ENCODE peak calls at places on chromosomes 2 and 18, in eight cellular contexts. One of them, this sample, is unnamed.

GRCh38 chr2:106181064-106181463 is 13.0 kb downstream of the UXS1 start:
- DNase-seq in GOT3: no peak
- DNase-seq in GM12891: no peak
- DNase-seq in NCI-H1105: no peak
- DNase-seq in AG10803: no peak
- DNase-seq in GM03348: no peak
- DNase-seq in T-helper 17 cell: no peak
- DNase-seq in HFFc6: no peak
- DNase-seq in this sample: no peak

GRCh38 chr2:219282375-219282774 is 3.2 kb downstream of the DNAJB2 start:
- DNase-seq in GOT3: no peak
- DNase-seq in GM12891: no peak
- DNase-seq in NCI-H1105: no peak
- DNase-seq in AG10803: no peak
- DNase-seq in GM03348: no peak
- DNase-seq in T-helper 17 cell: no peak
- DNase-seq in HFFc6: no peak
- DNase-seq in this sample: no peak

GRCh38 chr2:207394812-207395534 is 134.8 kb upstream of the CREB1 start:
- DNase-seq in GOT3: peak; percentile 28
- DNase-seq in GM12891: no peak
- DNase-seq in NCI-H1105: no peak
- DNase-seq in AG10803: peak; percentile 98
- DNase-seq in GM03348: peak; percentile 69
- DNase-seq in T-helper 17 cell: no peak
- DNase-seq in HFFc6: peak; percentile 98
- DNase-seq in this sample: peak; percentile 67

GRCh38 chr2:164954954-164955701 is at the start of gene SLC38A11:
- DNase-seq in GOT3: no peak
- DNase-seq in GM12891: no peak
- DNase-seq in NCI-H1105: no peak
- DNase-seq in AG10803: peak; percentile 5
- DNase-seq in GM03348: peak; percentile 51
- DNase-seq in T-helper 17 cell: no peak
- DNase-seq in HFFc6: peak; percentile 21
- DNase-seq in this sample: peak; percentile 54

GRCh38 chr2:4628931-4629565 is 925.7 kb downstream of the DCDC2C start:
- DNase-seq in GOT3: no peak
- DNase-seq in GM12891: no peak
- DNase-seq in NCI-H1105: peak; percentile 70
- DNase-seq in AG10803: no peak
- DNase-seq in GM03348: no peak
- DNase-seq in T-helper 17 cell: no peak
- DNase-seq in HFFc6: no peak
- DNase-seq in this sample: no peak

GRCh38 chr2:47644351-47644750 is 138.6 kb upstream of the MSH6 start:
- DNase-seq in GOT3: no peak
- DNase-seq in GM12891: no peak
- DNase-seq in NCI-H1105: no peak
- DNase-seq in AG10803: no peak
- DNase-seq in GM03348: no peak
- DNase-seq in T-helper 17 cell: no peak
- DNase-seq in HFFc6: no peak
- DNase-seq in this sample: no peak

GRCh38 chr18:54873884-54874255 is 45.6 kb downstream of the RAB27B start:
- DNase-seq in GOT3: no peak
- DNase-seq in GM12891: no peak
- DNase-seq in NCI-H1105: no peak
- DNase-seq in AG10803: no peak
- DNase-seq in GM03348: no peak
- DNase-seq in T-helper 17 cell: no peak
- DNase-seq in HFFc6: no peak
- DNase-seq in this sample: no peak

GRCh38 chr18:21660078-21660477 is 44.5 kb downstream of the ABHD3 start:
- DNase-seq in GOT3: no peak
- DNase-seq in GM12891: no peak
- DNase-seq in NCI-H1105: no peak
- DNase-seq in AG10803: no peak
- DNase-seq in GM03348: no peak
- DNase-seq in T-helper 17 cell: no peak
- DNase-seq in HFFc6: no peak
- DNase-seq in this sample: no peak

GRCh38 chr2:84223191-84223590 is 235.9 kb downstream of the SUCLG1 start:
- DNase-seq in GOT3: no peak
- DNase-seq in GM12891: no peak
- DNase-seq in NCI-H1105: no peak
- DNase-seq in AG10803: peak; percentile 5
- DNase-seq in GM03348: peak; percentile 3
- DNase-seq in T-helper 17 cell: no peak
- DNase-seq in HFFc6: no peak
- DNase-seq in this sample: peak; percentile 22

GRCh38 chr18:77086656-77087390 is 45.8 kb downstream of the MBP start:
- DNase-seq in GOT3: no peak
- DNase-seq in GM12891: no peak
- DNase-seq in NCI-H1105: no peak
- DNase-seq in AG10803: peak; percentile 11
- DNase-seq in GM03348: no peak
- DNase-seq in T-helper 17 cell: no peak
- DNase-seq in HFFc6: no peak
- DNase-seq in this sample: no peak

GRCh38 chr2:133774675-133775005 is 206.4 kb upstream of the NCKAP5 start:
- DNase-seq in GOT3: no peak
- DNase-seq in GM12891: no peak
- DNase-seq in NCI-H1105: no peak
- DNase-seq in AG10803: peak; percentile 28
- DNase-seq in GM03348: no peak
- DNase-seq in T-helper 17 cell: no peak
- DNase-seq in HFFc6: no peak
- DNase-seq in this sample: no peak

GRCh38 chr2:40097691-40098376 is 318.8 kb upstream of the THUMPD2 start:
- DNase-seq in GOT3: no peak
- DNase-seq in GM12891: no peak
- DNase-seq in NCI-H1105: no peak
- DNase-seq in AG10803: peak; percentile 91
- DNase-seq in GM03348: peak; percentile 28
- DNase-seq in T-helper 17 cell: no peak
- DNase-seq in HFFc6: peak; percentile 76
- DNase-seq in this sample: peak; percentile 77

GRCh38 chr2:183678908-183679307 is 554.7 kb downstream of the NUP35 start:
- DNase-seq in GOT3: no peak
- DNase-seq in GM12891: no peak
- DNase-seq in NCI-H1105: no peak
- DNase-seq in AG10803: no peak
- DNase-seq in GM03348: no peak
- DNase-seq in T-helper 17 cell: no peak
- DNase-seq in HFFc6: no peak
- DNase-seq in this sample: no peak

GRCh38 chr2:78127428-78127827 is 605.3 kb upstream of the LRRTM4 start:
- DNase-seq in GOT3: no peak
- DNase-seq in GM12891: no peak
- DNase-seq in NCI-H1105: no peak
- DNase-seq in AG10803: no peak
- DNase-seq in GM03348: no peak
- DNase-seq in T-helper 17 cell: no peak
- DNase-seq in HFFc6: no peak
- DNase-seq in this sample: no peak

GRCh38 chr2:201678442-201678841 is 20.0 kb downstream of the MPP4 start:
- DNase-seq in GOT3: no peak
- DNase-seq in GM12891: no peak
- DNase-seq in NCI-H1105: no peak
- DNase-seq in AG10803: no peak
- DNase-seq in GM03348: no peak
- DNase-seq in T-helper 17 cell: no peak
- DNase-seq in HFFc6: no peak
- DNase-seq in this sample: no peak

GRCh38 chr2:47002031-47002430 is 86.4 kb upstream of the MCFD2 start:
- DNase-seq in GOT3: no peak
- DNase-seq in GM12891: no peak
- DNase-seq in NCI-H1105: no peak
- DNase-seq in AG10803: no peak
- DNase-seq in GM03348: no peak
- DNase-seq in T-helper 17 cell: no peak
- DNase-seq in HFFc6: no peak
- DNase-seq in this sample: no peak

GRCh38 chr18:49177812-49178211 is 227.0 kb upstream of the SMAD7 start:
- DNase-seq in GOT3: no peak
- DNase-seq in GM12891: no peak
- DNase-seq in NCI-H1105: no peak
- DNase-seq in AG10803: peak; percentile 51
- DNase-seq in GM03348: peak; percentile 23
- DNase-seq in T-helper 17 cell: no peak
- DNase-seq in HFFc6: peak; percentile 26
- DNase-seq in this sample: peak; percentile 52

GRCh38 chr2:102841107-102841840 is 79.4 kb downstream of the TMEM182 start:
- DNase-seq in GOT3: peak; percentile 33
- DNase-seq in GM12891: peak; percentile 20
- DNase-seq in NCI-H1105: peak; percentile 36
- DNase-seq in AG10803: peak; percentile 37
- DNase-seq in GM03348: peak; percentile 79
- DNase-seq in T-helper 17 cell: no peak
- DNase-seq in HFFc6: peak; percentile 25
- DNase-seq in this sample: peak; percentile 64

GRCh38 chr18:63342206-63342605 is 22.6 kb upstream of the BCL2 start:
- DNase-seq in GOT3: no peak
- DNase-seq in GM12891: no peak
- DNase-seq in NCI-H1105: no peak
- DNase-seq in AG10803: peak; percentile 22
- DNase-seq in GM03348: peak; percentile 41
- DNase-seq in T-helper 17 cell: no peak
- DNase-seq in HFFc6: no peak
- DNase-seq in this sample: peak; percentile 25

GRCh38 chr2:2101924-2102323 is 229.2 kb downstream of the MYT1L start:
- DNase-seq in GOT3: no peak
- DNase-seq in GM12891: no peak
- DNase-seq in NCI-H1105: peak; percentile 5
- DNase-seq in AG10803: no peak
- DNase-seq in GM03348: no peak
- DNase-seq in T-helper 17 cell: no peak
- DNase-seq in HFFc6: no peak
- DNase-seq in this sample: no peak

GRCh38 chr2:202278036-202278760 is 12.6 kb downstream of the NOP58 start:
- DNase-seq in GOT3: no peak
- DNase-seq in GM12891: no peak
- DNase-seq in NCI-H1105: no peak
- DNase-seq in AG10803: peak; percentile 74
- DNase-seq in GM03348: peak; percentile 56
- DNase-seq in T-helper 17 cell: no peak
- DNase-seq in HFFc6: peak; percentile 62
- DNase-seq in this sample: peak; percentile 69

GRCh38 chr2:54597153-54597827 is 126.2 kb upstream of the EML6 start:
- DNase-seq in GOT3: no peak
- DNase-seq in GM12891: no peak
- DNase-seq in NCI-H1105: peak; percentile 52
- DNase-seq in AG10803: no peak
- DNase-seq in GM03348: no peak
- DNase-seq in T-helper 17 cell: no peak
- DNase-seq in HFFc6: no peak
- DNase-seq in this sample: no peak

GRCh38 chr2:217993055-217993645 is 9.6 kb downstream of the TNS1 start:
- DNase-seq in GOT3: no peak
- DNase-seq in GM12891: no peak
- DNase-seq in NCI-H1105: no peak
- DNase-seq in AG10803: peak; percentile 48
- DNase-seq in GM03348: no peak
- DNase-seq in T-helper 17 cell: no peak
- DNase-seq in HFFc6: peak; percentile 60
- DNase-seq in this sample: peak; percentile 69

GRCh38 chr2:229622495-229623355 is 91.6 kb downstream of the DNER start:
- DNase-seq in GOT3: no peak
- DNase-seq in GM12891: no peak
- DNase-seq in NCI-H1105: no peak
- DNase-seq in AG10803: peak; percentile 13
- DNase-seq in GM03348: no peak
- DNase-seq in T-helper 17 cell: no peak
- DNase-seq in HFFc6: no peak
- DNase-seq in this sample: no peak

This sample was measured in adipocyte.